ENCODE peak calls at places on chromosomes 13 and 19, in eight cellular contexts. Q, N, F, M, I, H, U and A are unnamed samples.

GRCh38 chr13:98103942-98104880 is 38.7 kb upstream of the FARP1 start:
- DNase-seq in Q (no peak), N (no peak), F (no peak), M (no peak), I (no peak), H (no peak), U (no peak), A (no peak)

GRCh38 chr13:44221657-44222056 is 152.0 kb upstream of the SERP2 start:
- DNase-seq in Q (no peak), N (no peak), F (no peak), M (no peak), I (no peak), H (no peak), U (no peak), A (no peak)

GRCh38 chr13:52105841-52106240 is 23.0 kb downstream of the NEK5 start:
- DNase-seq in Q (no peak), N (no peak), F (no peak), M (no peak), I (no peak), H (no peak), U (no peak), A (no peak)

GRCh38 chr19:5048727-5049553 is 80.0 kb downstream of the KDM4B start:
- DNase-seq in Q (no peak), N (no peak), F (no peak), M (no peak), I (no peak), H (peak; percentile 61), U (no peak), A (no peak)

GRCh38 chr19:1266116-1266817 is 2.9 kb upstream of the CIRBP start:
- DNase-seq in Q (peak; percentile 85), N (peak; percentile 93), F (peak; percentile 56), M (peak; percentile 71), I (peak; percentile 73), H (peak; percentile 92), U (peak; percentile 87), A (peak; percentile 81)

GRCh38 chr13:108455320-108455719 is 174.1 kb upstream of the MYO16 start:
- DNase-seq in Q (no peak), N (no peak), F (no peak), M (no peak), I (no peak), H (no peak), U (no peak), A (no peak)

GRCh38 chr19:33301011-33301899 is 1.1 kb downstream of the CEBPA start:
- DNase-seq in Q (peak; percentile 52), N (no peak), F (no peak), M (no peak), I (no peak), H (peak; percentile 29), U (no peak), A (no peak)

GRCh38 chr13:41833201-41833600 is 127.7 kb downstream of the VWA8 start:
- DNase-seq in Q (no peak), N (no peak), F (no peak), M (no peak), I (no peak), H (no peak), U (no peak), A (no peak)

GRCh38 chr19:24078688-24079087 is 8.3 kb upstream of the ZNF254 start:
- DNase-seq in Q (no peak), N (no peak), F (no peak), M (no peak), I (no peak), H (no peak), U (no peak), A (no peak)

GRCh38 chr19:16041571-16042386 is 34.5 kb upstream of the TPM4 start:
- DNase-seq in Q (peak; percentile 93), N (peak; percentile 57), F (peak; percentile 93), M (peak; percentile 64), I (peak; percentile 53), H (peak; percentile 88), U (peak; percentile 69), A (peak; percentile 63)

GRCh38 chr19:13846533-13847032 is 30.4 kb upstream of the NANOS3 start:
- DNase-seq in Q (no peak), N (peak; percentile 95), F (peak; percentile 67), M (peak; percentile 73), I (peak; percentile 86), H (peak; percentile 80), U (no peak), A (peak; percentile 100)

GRCh38 chr19:4467835-4468234 is 4.3 kb upstream of the HDGFL2 start:
- DNase-seq in Q (no peak), N (no peak), F (no peak), M (no peak), I (no peak), H (no peak), U (no peak), A (no peak)

GRCh38 chr19:43290568-43291359 is 21.4 kb upstream of the PSG9 start:
- DNase-seq in Q (peak; percentile 45), N (peak; percentile 13), F (peak; percentile 2), M (no peak), I (no peak), H (no peak), U (no peak), A (peak; percentile 21)

GRCh38 chr19:17883627-17884413 is 12.1 kb downstream of the SLC5A5 start:
- DNase-seq in Q (no peak), N (no peak), F (no peak), M (no peak), I (no peak), H (no peak), U (no peak), A (no peak)

GRCh38 chr19:3838661-3839060 is 30.2 kb downstream of the ZFR2 start:
- DNase-seq in Q (no peak), N (no peak), F (no peak), M (no peak), I (no peak), H (no peak), U (no peak), A (no peak)

GRCh38 chr13:51328488-51328887 is 11.0 kb upstream of the SERPINE3 start:
- DNase-seq in Q (no peak), N (no peak), F (no peak), M (no peak), I (no peak), H (no peak), U (no peak), A (no peak)

GRCh38 chr13:77838271-77838670 is 80.4 kb downstream of the EDNRB start:
- DNase-seq in Q (no peak), N (no peak), F (no peak), M (no peak), I (no peak), H (no peak), U (no peak), A (no peak)

GRCh38 chr13:68428292-68428691 is 1198.2 kb upstream of the PCDH9 start:
- DNase-seq in Q (no peak), N (no peak), F (no peak), M (no peak), I (no peak), H (no peak), U (no peak), A (no peak)

GRCh38 chr13:113731192-113732175 is 27.5 kb upstream of the TMEM255B start:
- DNase-seq in Q (no peak), N (no peak), F (no peak), M (no peak), I (no peak), H (no peak), U (no peak), A (no peak)

GRCh38 chr13:24076124-24076523 is 84.4 kb upstream of the SPATA13 start:
- DNase-seq in Q (no peak), N (no peak), F (no peak), M (peak; percentile 73), I (no peak), H (no peak), U (no peak), A (no peak)

GRCh38 chr13:68234278-68234677 is 1004.1 kb upstream of the PCDH9 start:
- DNase-seq in Q (no peak), N (no peak), F (no peak), M (no peak), I (no peak), H (no peak), U (no peak), A (peak; percentile 54)

GRCh38 chr13:99086869-99087129 is 108.9 kb upstream of the DOCK9 start:
- DNase-seq in Q (no peak), N (no peak), F (peak; percentile 22), M (no peak), I (peak; percentile 30), H (no peak), U (no peak), A (peak; percentile 44)

GRCh38 chr13:51645154-51645650 is 60.9 kb downstream of the WDFY2 start:
- DNase-seq in Q (no peak), N (peak; percentile 34), F (no peak), M (no peak), I (no peak), H (no peak), U (no peak), A (peak; percentile 73)

GRCh38 chr13:101946411-101946810 is 455.4 kb downstream of the FGF14 start:
- DNase-seq in Q (no peak), N (no peak), F (no peak), M (no peak), I (no peak), H (no peak), U (no peak), A (no peak)

GRCh38 chr19:50909240-50910070 is 1.7 kb downstream of the KLK4 start:
- DNase-seq in Q (peak; percentile 88), N (peak; percentile 79), F (peak; percentile 73), M (peak; percentile 21), I (no peak), H (no peak), U (peak; percentile 57), A (peak; percentile 28)

GRCh38 chr19:1837625-1838105 is 10.6 kb downstream of the REXO1 start:
- DNase-seq in Q (peak; percentile 90), N (peak; percentile 53), F (peak; percentile 84), M (no peak), I (peak; percentile 25), H (no peak), U (no peak), A (peak; percentile 81)

GRCh38 chr13:98386632-98387031 is 190.3 kb downstream of the STK24 start:
- DNase-seq in Q (no peak), N (no peak), F (no peak), M (no peak), I (no peak), H (no peak), U (peak; percentile 28), A (no peak)

GRCh38 chr19:29285878-29286277 is 72.9 kb upstream of the UQCRFS1 start:
- DNase-seq in Q (peak; percentile 76), N (no peak), F (peak; percentile 40), M (no peak), I (no peak), H (peak; percentile 20), U (no peak), A (peak; percentile 36)

GRCh38 chr19:38252935-38253691 is 3.1 kb downstream of the PPP1R14A start:
- DNase-seq in Q (peak; percentile 85), N (no peak), F (no peak), M (no peak), I (no peak), H (peak; percentile 61), U (no peak), A (no peak)

GRCh38 chr13:21033224-21033855 is 28.0 kb downstream of the LATS2 start:
- DNase-seq in Q (no peak), N (no peak), F (no peak), M (peak; percentile 46), I (no peak), H (no peak), U (no peak), A (no peak)

GRCh38 chr19:58529405-58529804 is 9.8 kb upstream of the ZBTB45 start:
- DNase-seq in Q (no peak), N (no peak), F (no peak), M (no peak), I (no peak), H (no peak), U (no peak), A (no peak)

GRCh38 chr13:96475103-96475502 is 385.2 kb downstream of the HS6ST3 start:
- DNase-seq in Q (no peak), N (no peak), F (no peak), M (no peak), I (no peak), H (no peak), U (no peak), A (no peak)

GRCh38 chr13:101530293-101530692 is 77.8 kb downstream of the ITGBL1 start:
- DNase-seq in Q (no peak), N (no peak), F (no peak), M (no peak), I (no peak), H (no peak), U (no peak), A (peak; percentile 75)

GRCh38 chr19:8224394-8225145 is 15.4 kb downstream of the CERS4 start:
- DNase-seq in Q (no peak), N (no peak), F (no peak), M (no peak), I (no peak), H (peak; percentile 35), U (no peak), A (no peak)